ENCODE peak calls at places on chromosomes 4 and X, in four cellular contexts. T is neural progenitor cell, J is neuronal stem cell, V is HepG2. P is an unnamed sample.

GRCh38 chr4:158895797-158896442 is 127.1 kb downstream of the FNIP2 start:
- DNase-seq in V (no peak), T (peak), J (no peak), P (no peak)

GRCh38 chr4:183984561-183984960 is 79.5 kb downstream of the STOX2 start:
- DNase-seq in V (no peak), T (no peak), J (no peak), P (no peak)

GRCh38 chr4:159175165-159175988 is 72.5 kb downstream of the RAPGEF2 start:
- DNase-seq in V (peak), J (peak), T (peak), P (peak)

GRCh38 chrX:30893206-30893605 is 4.2 kb upstream of the TAB3 start:
- DNase-seq in J (no peak), V (no peak), T (no peak), P (no peak)

GRCh38 chrX:27336466-27337091 is 126.6 kb downstream of the PPP4R3C start:
- DNase-seq in J (peak), V (peak), T (peak), P (peak)

GRCh38 chrX:63713510-63713909 is 71.5 kb downstream of the ARHGEF9 start:
- DNase-seq in V (no peak), J (no peak), T (peak), P (no peak)

GRCh38 chrX:118188977-118189376 is 72.4 kb upstream of the KLHL13 start:
- DNase-seq in J (no peak), T (no peak), V (no peak), P (no peak)

GRCh38 chr4:156195914-156196313 is 242.2 kb upstream of the CTSO start:
- DNase-seq in V (no peak), T (no peak), J (no peak), P (no peak)

GRCh38 chrX:1178580-1179057 is 33.8 kb downstream of the CRLF2 start:
- DNase-seq in T (peak), V (no peak), J (no peak), P (no peak)

GRCh38 chr4:107897823-107898222 is 33.5 kb upstream of the CYP2U1 start:
- DNase-seq in J (no peak), V (no peak), T (no peak), P (no peak)
- H3K4me2 ChIP-seq in J (no peak), V (no peak), T (no peak), P (no peak)

DNA sequence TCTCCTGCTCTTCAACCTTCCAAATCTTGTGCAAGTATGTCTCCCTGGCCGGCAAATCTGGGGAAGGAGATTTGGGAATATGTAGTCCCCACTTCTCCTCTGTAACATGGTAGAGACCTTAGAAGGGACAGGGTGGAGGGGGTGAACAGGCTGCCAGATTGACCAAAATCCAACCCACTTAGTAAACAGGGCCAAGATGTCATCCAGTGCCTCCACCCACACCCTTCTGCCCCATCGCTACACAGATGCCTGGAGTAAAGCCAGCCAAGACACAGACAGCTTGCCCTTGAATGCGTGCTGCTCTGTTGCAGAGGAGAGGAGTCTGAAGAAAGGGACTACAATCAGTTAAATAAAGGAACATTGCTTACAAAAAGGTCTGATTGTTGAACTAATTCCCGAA is 160.1 kb upstream of the LDB2 start:
- DNase-seq in J (no peak), V (no peak), T (no peak), P (no peak)
- H3K4me2 ChIP-seq in J (no peak), V (no peak), T (no peak), P (no peak)

GRCh38 chr4:75629239-75629638 is 1.1 kb downstream of the CDKL2 start:
- DNase-seq in V (no peak), T (no peak), J (no peak), P (no peak)
- H3K4me2 ChIP-seq in V (no peak), T (no peak), J (no peak), P (no peak)

DNA sequence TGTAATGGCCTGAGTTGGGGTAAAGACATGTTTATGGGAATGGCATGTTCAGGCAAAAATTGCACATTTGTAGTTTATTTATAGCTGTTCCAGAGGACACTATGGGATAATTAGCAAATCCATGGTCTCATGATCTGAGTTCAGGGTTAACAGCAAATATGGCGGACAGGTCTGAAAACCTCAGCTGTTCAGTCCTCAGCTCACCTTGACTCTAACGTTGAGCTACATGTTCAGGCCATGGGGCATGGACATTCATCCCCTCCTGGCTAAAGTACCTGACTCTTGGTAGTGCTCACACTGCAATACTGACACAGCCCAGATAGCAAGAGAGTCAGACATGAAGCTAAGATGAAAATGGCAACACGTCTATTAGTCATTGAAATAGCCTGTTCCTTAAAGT is 161.6 kb upstream of the GPC4 start:
- DNase-seq in T (no peak), J (no peak), V (no peak), P (no peak)
- H3K4me2 ChIP-seq in T (no peak), J (no peak), V (no peak), P (no peak)

DNA sequence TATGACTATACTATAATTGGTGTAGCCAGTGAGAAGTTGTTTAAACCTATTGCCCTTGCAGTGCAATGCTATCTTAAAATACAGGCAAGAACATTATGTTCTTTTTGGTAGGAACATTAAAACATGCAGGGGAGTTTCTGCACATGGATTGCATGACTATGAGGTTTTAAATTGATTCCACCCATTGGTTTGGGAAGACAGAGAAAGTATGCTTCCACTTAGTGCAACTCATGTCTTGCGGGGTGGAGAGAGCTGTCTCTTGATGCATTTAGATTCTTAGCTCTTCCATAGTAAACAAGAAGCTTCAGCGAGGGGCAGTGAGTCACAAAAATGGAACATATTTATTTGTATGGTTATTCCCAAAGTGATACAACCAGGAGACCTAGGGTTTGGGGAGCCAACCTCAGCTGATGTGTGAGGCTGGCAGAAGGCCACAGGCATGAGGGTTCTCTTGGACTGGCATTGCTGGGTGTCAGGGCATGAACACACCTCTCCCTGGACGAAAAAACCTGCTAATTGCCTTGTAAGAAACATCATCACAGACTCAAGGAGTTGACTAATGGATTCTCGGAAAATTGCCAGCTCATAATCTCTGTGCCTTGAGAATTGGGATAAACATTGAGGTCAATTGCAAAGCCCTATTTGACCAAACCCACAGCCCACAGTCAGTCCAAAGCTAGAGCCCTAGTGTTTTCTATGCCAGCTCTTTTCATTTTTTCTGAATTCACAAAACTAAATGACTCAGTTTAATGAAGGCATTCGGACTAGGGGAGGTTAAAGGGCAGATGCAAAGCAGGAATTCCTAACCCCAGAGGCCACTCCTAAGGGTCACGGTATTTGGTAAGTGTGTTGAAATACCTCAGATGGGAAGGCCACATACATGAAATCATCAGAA is 39.3 kb upstream of the RASL11B start:
- DNase-seq in V (no peak), T (no peak), J (no peak), P (no peak)
- H3K4me2 ChIP-seq in V (no peak), T (no peak), J (no peak), P (no peak)

GRCh38 chr4:185244763-185245162 is 35.4 kb downstream of the SNX25 start:
- DNase-seq in V (no peak), T (no peak), J (no peak), P (no peak)

GRCh38 chr4:185246453-185246852 is 37.1 kb downstream of the SNX25 start:
- DNase-seq in J (no peak), T (no peak), V (no peak), P (no peak)

GRCh38 chr4:185243879-185244278 is 34.5 kb downstream of the SNX25 start:
- DNase-seq in V (no peak), J (no peak), T (no peak), P (no peak)

GRCh38 chr4:185249105-185249504 is 39.7 kb downstream of the SNX25 start:
- DNase-seq in J (no peak), V (no peak), T (no peak), P (no peak)

GRCh38 chr4:185247151-185247550 is 37.8 kb downstream of the SNX25 start:
- DNase-seq in J (no peak), T (no peak), V (no peak), P (no peak)
- H3K4me2 ChIP-seq in J (no peak), T (no peak), V (no peak), P (no peak)